ENCODE peak calls at places on chromosomes 11 and 22, in ten cellular contexts. N is heart left ventricle, I is right lobe of liver, V is upper lobe of left lung, A is body of pancreas, L is HCT116, X is gastrocnemius medialis, K is GM12878, P is A549, M is IMR-90. D is an unnamed sample.

GRCh38 chr22:46443850-46444389 is 93.5 kb downstream of the CELSR1 start:
- ATAC-seq in N (no peak), I (no peak), V (peak; percentile 34), A (no peak), L (no peak), X (no peak), K (no peak), P (no peak), M (no peak), D (no peak)

GRCh38 chr11:12179521-12179920 is 69.1 kb downstream of the MICAL2 start:
- ATAC-seq in N (peak; percentile 67), I (no peak), V (peak; percentile 35), A (peak; percentile 19), L (peak; percentile 9), X (peak; percentile 50), K (no peak), P (no peak), M (no peak), D (no peak)

GRCh38 chr11:14422814-14423182 is 63.8 kb upstream of the RRAS2 start:
- ATAC-seq in N (peak; percentile 55), I (no peak), V (no peak), A (peak; percentile 10), L (no peak), X (peak; percentile 3), K (no peak), P (peak; percentile 31), M (peak; percentile 5), D (no peak)

GRCh38 chr22:46884365-46884764 is 121.9 kb downstream of the TBC1D22A start:
- ATAC-seq in N (no peak), I (peak; percentile 9), V (no peak), A (no peak), L (no peak), X (no peak), K (no peak), P (no peak), M (no peak), D (no peak)

GRCh38 chr22:32574397-32574796 is 99.8 kb downstream of the FBXO7 start:
- ATAC-seq in N (no peak), I (peak; percentile 30), V (no peak), A (no peak), L (no peak), X (no peak), K (peak; percentile 69), P (no peak), M (no peak), D (peak; percentile 21)

GRCh38 chr22:29457730-29458129 is 19.3 kb downstream of the RFPL1 start:
- ATAC-seq in N (peak; percentile 65), I (peak; percentile 59), V (no peak), A (peak; percentile 58), L (peak; percentile 99), X (peak; percentile 58), K (peak; percentile 99), P (peak; percentile 92), M (peak; percentile 85), D (no peak)

GRCh38 chr11:46119352-46120216 is 1.7 kb downstream of the PHF21A start:
- ATAC-seq in N (peak; percentile 23), I (peak; percentile 17), V (peak; percentile 14), A (no peak), L (no peak), X (peak; percentile 19), K (peak; percentile 43), P (peak; percentile 3), M (no peak), D (no peak)

GRCh38 chr11:102776454-102776853 is 4.0 kb downstream of the MMP10 start:
- ATAC-seq in N (no peak), I (no peak), V (no peak), A (no peak), L (no peak), X (no peak), K (no peak), P (no peak), M (no peak), D (no peak)

GRCh38 chr11:108551653-108552462 is 41.7 kb downstream of the EXPH5 start:
- ATAC-seq in N (no peak), I (peak; percentile 58), V (peak; percentile 67), A (no peak), L (peak; percentile 54), X (no peak), K (no peak), P (no peak), M (peak; percentile 88), D (no peak)

GRCh38 chr22:46409631-46410210 is 74.2 kb downstream of the TRMU start:
- ATAC-seq in N (no peak), I (no peak), V (no peak), A (no peak), L (no peak), X (no peak), K (no peak), P (no peak), M (no peak), D (no peak)

GRCh38 chr11:114085965-114086364 is 26.5 kb downstream of the ZBTB16 start:
- ATAC-seq in N (peak; percentile 33), I (peak; percentile 64), V (no peak), A (peak; percentile 92), L (no peak), X (peak; percentile 57), K (no peak), P (no peak), M (no peak), D (no peak)

GRCh38 chr11:27456140-27456801 is 16.3 kb downstream of the LGR4 start:
- ATAC-seq in N (no peak), I (peak; percentile 93), V (no peak), A (peak; percentile 43), L (no peak), X (no peak), K (no peak), P (peak; percentile 66), M (peak; percentile 87), D (no peak)

GRCh38 chr11:122375687-122376399 is 259.8 kb upstream of the BLID start:
- ATAC-seq in N (no peak), I (no peak), V (no peak), A (no peak), L (peak; percentile 97), X (no peak), K (peak; percentile 73), P (no peak), M (peak; percentile 87), D (no peak)

GRCh38 chr11:72352859-72353551 is 81.3 kb downstream of the CLPB start:
- ATAC-seq in N (no peak), I (no peak), V (no peak), A (no peak), L (no peak), X (no peak), K (peak; percentile 96), P (peak; percentile 52), M (peak; percentile 96), D (no peak)

GRCh38 chr22:42360348-42360747 is 71.9 kb downstream of the NFAM1 start:
- ATAC-seq in N (no peak), I (peak; percentile 37), V (no peak), A (peak; percentile 12), L (no peak), X (no peak), K (no peak), P (no peak), M (no peak), D (no peak)

GRCh38 chr22:43955040-43955882 is at the start of gene SAMM50:
- ATAC-seq in N (peak; percentile 98), I (peak; percentile 95), V (peak; percentile 99), A (peak; percentile 97), L (peak; percentile 93), X (peak; percentile 95), K (peak; percentile 98), P (peak; percentile 98), M (peak; percentile 97), D (peak; percentile 98)
- TF ChIP-seq POLR2A in N (peak; percentile 71), I (peak; percentile 74), V (peak; percentile 74), A (peak; percentile 31), L (peak; percentile 90), X (peak; percentile 81), K (peak; percentile 99), P (peak; percentile 86), M (peak; percentile 77), D (peak; percentile 60)

DNA sequence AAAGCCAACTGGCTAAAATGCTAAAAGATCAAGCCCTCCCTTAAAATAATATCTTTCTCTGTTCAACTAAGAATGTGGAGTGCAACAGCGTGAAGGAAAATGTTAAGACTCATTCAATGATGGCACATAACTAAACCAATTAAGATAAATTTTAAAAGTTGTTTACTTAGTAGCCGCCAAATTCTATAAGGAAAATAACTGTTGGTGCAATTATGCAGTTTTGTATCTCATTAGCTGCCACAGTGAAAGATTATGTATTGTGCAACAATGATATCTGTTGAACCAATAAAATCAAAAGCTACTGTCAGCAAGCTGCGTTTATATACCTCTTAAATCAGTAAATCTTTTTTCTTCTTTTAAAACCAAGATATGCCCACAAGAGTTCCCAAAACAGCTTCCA is 55.5 kb downstream of the SIK3 start:
- ATAC-seq in N (no peak), I (no peak), V (no peak), A (no peak), L (no peak), X (no peak), K (no peak), P (no peak), M (no peak), D (no peak)
- H3K27ac ChIP-seq in N (no peak overlapping the region), I (no peak overlapping the region), V (no peak overlapping the region), A (no peak overlapping the region), L (no peak overlapping the region), X (no peak overlapping the region), K (no peak overlapping the region), P (no peak overlapping the region), M (no peak overlapping the region), D (no peak overlapping the region)

DNA sequence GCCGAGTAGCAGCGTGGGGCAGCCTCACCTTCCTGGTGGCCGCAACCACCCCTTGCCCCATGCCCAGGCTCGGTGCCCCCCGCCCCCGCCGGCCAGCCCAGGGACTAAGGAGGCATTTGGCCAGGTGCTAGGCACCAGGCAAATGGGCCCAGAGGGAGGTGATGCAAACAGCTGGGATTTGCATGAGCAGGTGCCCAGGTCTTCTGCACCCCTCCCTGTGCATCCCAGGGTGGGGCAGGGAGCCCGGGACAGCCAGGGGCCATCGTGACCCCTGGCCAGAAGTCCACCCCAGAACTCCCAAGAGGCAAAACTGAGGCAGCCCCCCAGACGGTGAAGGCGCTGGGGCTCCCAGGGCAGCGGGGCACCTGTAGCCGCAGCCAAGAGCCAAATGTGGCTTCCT is 18.1 kb downstream of the TRPM5 start:
- ATAC-seq in N (no peak), I (no peak), V (no peak), A (no peak), L (no peak), X (no peak), K (no peak), P (no peak), M (no peak), D (no peak)
- H3K4me3 ChIP-seq in N (no peak overlapping the region), I (no peak overlapping the region), V (no peak overlapping the region), A (no peak overlapping the region), L (no peak overlapping the region), X (no peak overlapping the region), K (no peak overlapping the region), P (no peak overlapping the region), M (no peak overlapping the region), D (no peak overlapping the region)

DNA sequence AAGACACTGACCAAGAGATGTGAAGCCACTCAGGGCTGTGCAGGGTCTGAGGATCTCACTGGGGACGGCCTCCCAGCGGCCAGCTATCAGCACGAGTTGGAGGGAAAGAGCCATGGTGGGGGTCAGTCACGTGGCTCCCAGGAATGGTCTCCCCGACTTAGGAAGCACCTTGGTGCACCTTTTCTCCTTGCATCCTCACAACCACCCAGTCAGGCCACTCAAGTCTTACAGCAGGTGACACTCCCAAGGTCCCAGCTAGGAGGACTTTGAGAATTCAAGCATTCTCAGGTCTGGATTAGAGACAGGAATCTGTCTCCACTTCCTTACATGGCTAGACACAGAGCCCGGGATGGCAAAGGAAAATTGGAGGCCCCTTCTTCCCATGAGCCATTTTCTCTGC is 2.7 kb downstream of the RNASEH2C start:
- ATAC-seq in N (no peak), I (no peak), V (no peak), A (no peak), L (no peak), X (no peak), K (no peak), P (no peak), M (no peak), D (no peak)
- TF ChIP-seq POLR2A in N (no peak), I (no peak), V (no peak), A (no peak), L (no peak), X (no peak), K (no peak), P (no peak), M (no peak), D (no peak)